ENCODE peak calls at places on chromosomes 11 and 22, in seven cellular contexts. One of them, this sample, is unnamed. For H3K27me3, H3K36me3 and H3K4me1, the result is how much of the 10 kb centered on the place peaks cover.

GRCh38 chr11:79039122-79039521 is 401.7 kb downstream of the TENM4 start:
- DNase-seq in CD8-positive, alpha-beta T cell: no peak
- DNase-seq in aorta: no peak
- DNase-seq in thoracic aorta: no peak
- DNase-seq in Caco-2: no peak
- DNase-seq in neural progenitor cell: no peak
- DNase-seq in cardiac muscle cell: no peak
- DNase-seq in this sample: peak

GRCh38 chr22:32852346-32853251 is 51.1 kb downstream of the TIMP3 start:
- DNase-seq in thoracic aorta: peak
- DNase-seq in aorta: no peak
- DNase-seq in CD8-positive, alpha-beta T cell: no peak
- DNase-seq in cardiac muscle cell: peak
- DNase-seq in Caco-2: no peak
- DNase-seq in neural progenitor cell: no peak
- DNase-seq in this sample: no peak

GRCh38 chr11:67304511-67305113 is 1.3 kb downstream of the SSH3 start:
- DNase-seq in neural progenitor cell: no peak
- DNase-seq in cardiac muscle cell: no peak
- DNase-seq in CD8-positive, alpha-beta T cell: no peak
- DNase-seq in aorta: no peak
- DNase-seq in Caco-2: peak
- DNase-seq in thoracic aorta: no peak
- DNase-seq in this sample: no peak

GRCh38 chr11:78798567-78799170 is 224.0 kb upstream of the NARS2 start:
- DNase-seq in thoracic aorta: peak
- DNase-seq in cardiac muscle cell: peak
- DNase-seq in aorta: peak
- DNase-seq in neural progenitor cell: peak
- DNase-seq in CD8-positive, alpha-beta T cell: no peak
- DNase-seq in Caco-2: peak
- DNase-seq in this sample: peak

GRCh38 chr11:115193931-115194797 is 310.1 kb downstream of the CADM1 start:
- DNase-seq in CD8-positive, alpha-beta T cell: no peak
- DNase-seq in thoracic aorta: no peak
- DNase-seq in neural progenitor cell: no peak
- DNase-seq in Caco-2: no peak
- DNase-seq in cardiac muscle cell: peak
- DNase-seq in aorta: no peak
- DNase-seq in this sample: peak

GRCh38 chr11:1936781-1937615 is 10.1 kb upstream of the MRPL23 start:
- DNase-seq in aorta: peak
- DNase-seq in Caco-2: peak
- DNase-seq in CD8-positive, alpha-beta T cell: no peak
- DNase-seq in neural progenitor cell: no peak
- DNase-seq in thoracic aorta: no peak
- DNase-seq in cardiac muscle cell: no peak
- DNase-seq in this sample: no peak

GRCh38 chr11:45580399-45580798 is 85.0 kb downstream of the CHST1 start:
- DNase-seq in cardiac muscle cell: peak
- DNase-seq in CD8-positive, alpha-beta T cell: no peak
- DNase-seq in aorta: no peak
- DNase-seq in neural progenitor cell: peak
- DNase-seq in thoracic aorta: no peak
- DNase-seq in Caco-2: no peak
- DNase-seq in this sample: peak

GRCh38 chr11:31974737-31975136 is 116.1 kb upstream of the RCN1 start:
- DNase-seq in aorta: no peak
- DNase-seq in CD8-positive, alpha-beta T cell: no peak
- DNase-seq in thoracic aorta: no peak
- DNase-seq in neural progenitor cell: no peak
- DNase-seq in cardiac muscle cell: no peak
- DNase-seq in Caco-2: no peak
- DNase-seq in this sample: no peak

GRCh38 chr11:69640260-69640994 is 529 bp upstream of the CCND1 start:
- DNase-seq in Caco-2: peak
- DNase-seq in thoracic aorta: no peak
- DNase-seq in CD8-positive, alpha-beta T cell: no peak
- DNase-seq in neural progenitor cell: peak
- DNase-seq in aorta: peak
- DNase-seq in cardiac muscle cell: no peak
- DNase-seq in this sample: no peak

GRCh38 chr22:28075260-28075981 is 156.4 kb upstream of the PITPNB start:
- DNase-seq in thoracic aorta: no peak
- DNase-seq in cardiac muscle cell: no peak
- DNase-seq in aorta: peak
- DNase-seq in Caco-2: peak
- DNase-seq in neural progenitor cell: no peak
- DNase-seq in CD8-positive, alpha-beta T cell: no peak
- DNase-seq in this sample: peak

GRCh38 chr11:32893091-32893946 is 708 bp downstream of the QSER1 start:
- DNase-seq in thoracic aorta: no peak
- DNase-seq in CD8-positive, alpha-beta T cell: peak
- DNase-seq in cardiac muscle cell: peak
- DNase-seq in neural progenitor cell: peak
- DNase-seq in aorta: peak
- DNase-seq in Caco-2: peak
- DNase-seq in this sample: peak

GRCh38 chr11:9820260-9820659 is 156.4 kb downstream of the SWAP70 start:
- DNase-seq in thoracic aorta: no peak
- DNase-seq in CD8-positive, alpha-beta T cell: no peak
- DNase-seq in Caco-2: no peak
- DNase-seq in aorta: no peak
- DNase-seq in cardiac muscle cell: peak
- DNase-seq in neural progenitor cell: no peak
- DNase-seq in this sample: no peak

GRCh38 chr11:85195934-85196333 is 431.2 kb downstream of the DLG2 start:
- DNase-seq in Caco-2: no peak
- DNase-seq in CD8-positive, alpha-beta T cell: no peak
- DNase-seq in neural progenitor cell: no peak
- DNase-seq in aorta: no peak
- DNase-seq in thoracic aorta: no peak
- DNase-seq in cardiac muscle cell: no peak
- DNase-seq in this sample: no peak

GRCh38 chr11:86553322-86553721 is 119.1 kb downstream of the ME3 start:
- DNase-seq in Caco-2: no peak
- DNase-seq in CD8-positive, alpha-beta T cell: no peak
- DNase-seq in neural progenitor cell: no peak
- DNase-seq in cardiac muscle cell: no peak
- DNase-seq in aorta: no peak
- DNase-seq in thoracic aorta: no peak
- DNase-seq in this sample: no peak

GRCh38 chr11:126421243-126421642 is 65.8 kb downstream of the ST3GAL4 start:
- DNase-seq in Caco-2: no peak
- DNase-seq in cardiac muscle cell: no peak
- DNase-seq in thoracic aorta: no peak
- DNase-seq in neural progenitor cell: no peak
- DNase-seq in aorta: no peak
- DNase-seq in CD8-positive, alpha-beta T cell: no peak
- DNase-seq in this sample: no peak

GRCh38 chr11:120181446-120181992 is 29.3 kb upstream of the OAF start:
- DNase-seq in thoracic aorta: no peak
- DNase-seq in neural progenitor cell: no peak
- DNase-seq in Caco-2: no peak
- DNase-seq in aorta: no peak
- DNase-seq in cardiac muscle cell: no peak
- DNase-seq in CD8-positive, alpha-beta T cell: no peak
- DNase-seq in this sample: no peak

GRCh38 chr22:41178425-41178975 is 26.6 kb upstream of the L3MBTL2 start:
- DNase-seq in Caco-2: no peak
- DNase-seq in cardiac muscle cell: no peak
- DNase-seq in thoracic aorta: no peak
- DNase-seq in neural progenitor cell: no peak
- DNase-seq in CD8-positive, alpha-beta T cell: no peak
- DNase-seq in aorta: peak
- DNase-seq in this sample: no peak

GRCh38 chr22:43168416-43169309 is 17.3 kb downstream of the TSPO start:
- DNase-seq in CD8-positive, alpha-beta T cell: no peak
- DNase-seq in neural progenitor cell: no peak
- DNase-seq in aorta: peak
- DNase-seq in thoracic aorta: no peak
- DNase-seq in Caco-2: no peak
- DNase-seq in cardiac muscle cell: no peak
- DNase-seq in this sample: no peak

GRCh38 chr22:36808611-36809344 is 8.1 kb downstream of the PVALB start:
- DNase-seq in neural progenitor cell: no peak
- DNase-seq in Caco-2: no peak
- DNase-seq in cardiac muscle cell: no peak
- DNase-seq in CD8-positive, alpha-beta T cell: no peak
- DNase-seq in thoracic aorta: no peak
- DNase-seq in aorta: no peak
- DNase-seq in this sample: no peak

GRCh38 chr11:69930081-69931059 is 111.2 kb upstream of the FGF3 start:
- DNase-seq in Caco-2: peak
- DNase-seq in aorta: peak
- DNase-seq in cardiac muscle cell: no peak
- DNase-seq in CD8-positive, alpha-beta T cell: no peak
- DNase-seq in thoracic aorta: no peak
- DNase-seq in neural progenitor cell: no peak
- DNase-seq in this sample: no peak

GRCh38 chr22:50357756-50358155 is 14.6 kb downstream of the PPP6R2 start:
- DNase-seq in CD8-positive, alpha-beta T cell: no peak
- DNase-seq in cardiac muscle cell: no peak
- DNase-seq in thoracic aorta: no peak
- DNase-seq in Caco-2: no peak
- DNase-seq in aorta: no peak
- DNase-seq in neural progenitor cell: no peak
- DNase-seq in this sample: no peak

GRCh38 chr11:125341676-125342075 is 154.4 kb downstream of the FEZ1 start:
- DNase-seq in cardiac muscle cell: no peak
- DNase-seq in neural progenitor cell: no peak
- DNase-seq in thoracic aorta: no peak
- DNase-seq in Caco-2: peak
- DNase-seq in aorta: no peak
- DNase-seq in CD8-positive, alpha-beta T cell: no peak
- DNase-seq in this sample: no peak

GRCh38 chr22:39238966-39239510 is 5.7 kb downstream of the PDGFB start:
- DNase-seq in neural progenitor cell: no peak
- DNase-seq in cardiac muscle cell: no peak
- DNase-seq in aorta: no peak
- DNase-seq in Caco-2: no peak
- DNase-seq in CD8-positive, alpha-beta T cell: no peak
- DNase-seq in thoracic aorta: no peak
- DNase-seq in this sample: no peak
- H3K27me3 ChIP-seq in neural progenitor cell: half or more
- H3K27me3 ChIP-seq in cardiac muscle cell: under half
- H3K27me3 ChIP-seq in aorta: under half
- H3K27me3 ChIP-seq in Caco-2: under half
- H3K27me3 ChIP-seq in CD8-positive, alpha-beta T cell: under half
- H3K27me3 ChIP-seq in thoracic aorta: under half
- H3K27me3 ChIP-seq in this sample: half or more

DNA sequence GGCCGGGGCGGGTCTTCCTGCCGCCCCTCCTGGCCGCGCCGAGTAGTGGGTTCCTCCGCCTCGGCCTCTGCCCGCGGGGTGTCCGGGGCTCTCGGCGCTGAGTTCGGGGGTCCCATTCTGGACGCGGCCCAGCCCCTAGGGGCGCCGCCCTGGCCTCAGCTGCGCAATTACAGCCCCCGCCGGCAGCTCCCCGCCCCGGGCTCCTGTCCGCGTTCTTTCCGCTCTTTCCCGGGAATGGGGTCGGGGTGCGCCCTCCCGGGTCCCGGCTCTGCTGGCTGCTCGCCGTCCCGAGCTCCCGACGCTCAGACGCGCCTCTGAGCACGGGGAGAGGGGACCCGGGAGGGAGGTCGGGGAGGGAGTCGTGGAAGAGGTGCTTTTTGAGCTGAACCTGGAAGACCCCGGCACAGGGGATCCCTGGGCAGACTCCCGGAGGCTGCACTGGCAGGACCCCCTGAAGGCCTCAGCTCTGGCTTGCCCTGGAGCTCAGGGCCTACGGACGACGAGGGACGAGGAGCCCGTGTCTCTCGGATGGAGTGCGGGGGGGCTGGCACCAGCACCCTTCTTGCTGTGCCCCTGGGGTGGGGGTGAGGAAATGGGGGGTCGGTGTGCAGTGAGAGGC is 543 bp downstream of the TSPAN4 start:
- DNase-seq in aorta: no peak
- DNase-seq in neural progenitor cell: no peak
- DNase-seq in CD8-positive, alpha-beta T cell: no peak
- DNase-seq in Caco-2: no peak
- DNase-seq in cardiac muscle cell: no peak
- DNase-seq in thoracic aorta: no peak
- DNase-seq in this sample: no peak
- H3K36me3 ChIP-seq in aorta: under half
- H3K36me3 ChIP-seq in neural progenitor cell: under half
- H3K36me3 ChIP-seq in CD8-positive, alpha-beta T cell: under half
- H3K36me3 ChIP-seq in Caco-2: under half
- H3K36me3 ChIP-seq in cardiac muscle cell: under half
- H3K36me3 ChIP-seq in thoracic aorta: under half
- H3K36me3 ChIP-seq in this sample: under half

DNA sequence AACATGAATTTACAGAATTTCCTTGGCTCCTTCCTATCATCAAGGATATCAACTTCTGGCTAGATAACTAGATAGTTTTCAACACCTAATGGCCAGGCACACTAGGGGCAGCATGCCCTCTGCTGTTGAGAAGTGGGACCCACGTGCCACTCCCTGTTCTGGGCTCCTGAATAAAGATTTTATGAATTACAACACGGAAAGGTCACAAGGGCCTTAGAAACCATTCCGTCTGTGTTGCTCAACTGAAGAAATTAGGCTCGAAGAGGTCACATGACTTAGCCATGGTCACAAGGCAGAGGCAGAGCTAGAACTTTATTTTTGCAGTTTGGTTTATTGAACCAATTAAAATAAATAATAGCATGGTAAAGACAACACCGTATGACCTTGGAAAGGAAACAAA is 36.0 kb downstream of the PRCP start:
- DNase-seq in thoracic aorta: no peak
- DNase-seq in Caco-2: peak
- DNase-seq in neural progenitor cell: peak
- DNase-seq in CD8-positive, alpha-beta T cell: peak
- DNase-seq in cardiac muscle cell: peak
- DNase-seq in aorta: peak
- DNase-seq in this sample: peak
- H3K4me1 ChIP-seq in thoracic aorta: under half
- H3K4me1 ChIP-seq in Caco-2: under half
- H3K4me1 ChIP-seq in neural progenitor cell: under half
- H3K4me1 ChIP-seq in CD8-positive, alpha-beta T cell: under half
- H3K4me1 ChIP-seq in cardiac muscle cell: under half
- H3K4me1 ChIP-seq in aorta: under half
- H3K4me1 ChIP-seq in this sample: under half

GRCh38 chr11:6746086-6746618 is 25.6 kb downstream of the OR2AG2 start:
- DNase-seq in neural progenitor cell: no peak
- DNase-seq in thoracic aorta: no peak
- DNase-seq in CD8-positive, alpha-beta T cell: peak
- DNase-seq in cardiac muscle cell: no peak
- DNase-seq in aorta: no peak
- DNase-seq in Caco-2: no peak
- DNase-seq in this sample: no peak

GRCh38 chr11:6747097-6747662 is 24.6 kb downstream of the OR2AG2 start:
- DNase-seq in neural progenitor cell: no peak
- DNase-seq in cardiac muscle cell: no peak
- DNase-seq in Caco-2: no peak
- DNase-seq in aorta: no peak
- DNase-seq in CD8-positive, alpha-beta T cell: no peak
- DNase-seq in thoracic aorta: no peak
- DNase-seq in this sample: no peak

GRCh38 chr11:6745018-6745417 is 26.8 kb downstream of the OR2AG2 start:
- DNase-seq in CD8-positive, alpha-beta T cell: no peak
- DNase-seq in aorta: no peak
- DNase-seq in thoracic aorta: no peak
- DNase-seq in Caco-2: no peak
- DNase-seq in cardiac muscle cell: no peak
- DNase-seq in neural progenitor cell: no peak
- DNase-seq in this sample: no peak

GRCh38 chr11:6745465-6746015 is 26.2 kb downstream of the OR2AG2 start:
- DNase-seq in thoracic aorta: no peak
- DNase-seq in neural progenitor cell: no peak
- DNase-seq in CD8-positive, alpha-beta T cell: no peak
- DNase-seq in Caco-2: no peak
- DNase-seq in aorta: no peak
- DNase-seq in cardiac muscle cell: no peak
- DNase-seq in this sample: no peak

GRCh38 chr11:6746626-6747025 is 25.1 kb downstream of the OR2AG2 start:
- DNase-seq in thoracic aorta: no peak
- DNase-seq in Caco-2: no peak
- DNase-seq in CD8-positive, alpha-beta T cell: no peak
- DNase-seq in neural progenitor cell: no peak
- DNase-seq in aorta: no peak
- DNase-seq in cardiac muscle cell: no peak
- DNase-seq in this sample: no peak
- H3K27me3 ChIP-seq in thoracic aorta: under half
- H3K27me3 ChIP-seq in Caco-2: under half
- H3K27me3 ChIP-seq in CD8-positive, alpha-beta T cell: under half
- H3K27me3 ChIP-seq in neural progenitor cell: under half
- H3K27me3 ChIP-seq in aorta: under half
- H3K27me3 ChIP-seq in cardiac muscle cell: under half
- H3K27me3 ChIP-seq in this sample: under half

This sample was measured in SJCRH30.